ENCODE peak calls at places on chromosome 4, in five cellular contexts. G is T follicular helper cell, K is keratinocyte, A is psoas muscle, R is fibroblast of lung. N is an unnamed sample.

GRCh38 chr4:5708171-5708828 is at the start of gene EVC2:
- DNase-seq in K (no peak), A (peak; percentile 82), G (no peak), R (peak; percentile 67), N (no peak)

GRCh38 chr4:41963105-41963504 is 18.5 kb upstream of the DCAF4L1 start:
- DNase-seq in K (no peak), G (no peak), A (no peak), R (peak; percentile 14), N (no peak)

GRCh38 chr4:74206088-74206826 is 48.3 kb downstream of the MTHFD2L start:
- DNase-seq in K (no peak), R (peak; percentile 97), A (no peak), G (no peak), N (no peak)

GRCh38 chr4:94126669-94127068 is 81.0 kb upstream of the SMARCAD1 start:
- DNase-seq in A (no peak), G (no peak), R (no peak), K (no peak), N (no peak)

GRCh38 chr4:80197601-80198444 is 520 bp downstream of the PRDM8 start:
- DNase-seq in K (no peak), A (no peak), R (peak; percentile 39), G (no peak), N (no peak)

GRCh38 chr4:123505457-123506310 is 109.1 kb downstream of the SPRY1 start:
- DNase-seq in A (peak; percentile 76), G (no peak), R (peak; percentile 79), K (no peak), N (peak; percentile 20)

GRCh38 chr4:147284935-147285334 is 196.0 kb upstream of the EDNRA start:
- DNase-seq in G (no peak), R (no peak), K (peak; percentile 9), A (no peak), N (no peak)

GRCh38 chr4:162497564-162498167 is 333.9 kb upstream of the FSTL5 start:
- DNase-seq in G (no peak), A (no peak), K (no peak), R (peak; percentile 29), N (no peak)

GRCh38 chr4:10184051-10184450 is 67.5 kb upstream of the WDR1 start:
- DNase-seq in K (no peak), G (no peak), A (no peak), R (no peak), N (no peak)

GRCh38 chr4:1460967-1461868 is 55.0 kb upstream of the NKX1-1 start:
- DNase-seq in K (no peak), A (no peak), R (no peak), G (no peak), N (no peak)

GRCh38 chr4:973431-974397 is at the start of gene DGKQ:
- DNase-seq in K (no peak), A (peak; percentile 93), R (peak; percentile 68), G (peak; percentile 84), N (peak; percentile 75)

GRCh38 chr4:76569695-76570094 is 134.7 kb downstream of the SHROOM3 start:
- DNase-seq in G (no peak), K (no peak), R (no peak), A (no peak), N (no peak)

GRCh38 chr4:29453421-29453820 is 1266.7 kb upstream of the PCDH7 start:
- DNase-seq in K (no peak), G (no peak), A (no peak), R (no peak), N (no peak)

GRCh38 chr4:102139132-102139573 is 206.1 kb downstream of the SLC39A8 start:
- DNase-seq in K (no peak), G (no peak), R (peak; percentile 91), A (no peak), N (no peak)

GRCh38 chr4:1362046-1362445 is 15.0 kb downstream of the UVSSA start:
- DNase-seq in G (no peak), K (no peak), R (no peak), A (no peak), N (no peak)

GRCh38 chr4:182083681-182084410 is 159.4 kb upstream of the TENM3 start:
- DNase-seq in K (no peak), A (no peak), G (no peak), R (peak; percentile 14), N (no peak)

GRCh38 chr4:184100297-184100885 is 117.3 kb downstream of the ENPP6 start:
- DNase-seq in R (no peak), G (no peak), A (peak; percentile 76), K (no peak), N (peak; percentile 8)

GRCh38 chr4:185803015-185803414 is 9.0 kb downstream of the SORBS2 start:
- DNase-seq in R (no peak), K (no peak), A (no peak), G (no peak), N (no peak)

GRCh38 chr4:56410247-56410646 is 23.0 kb upstream of the AASDH start:
- DNase-seq in G (no peak), R (peak; percentile 98), K (peak; percentile 77), A (no peak), N (no peak)

GRCh38 chr4:110306363-110306762 is 107.9 kb upstream of the ELOVL6 start:
- DNase-seq in K (no peak), R (peak; percentile 80), G (no peak), A (no peak), N (no peak)

GRCh38 chr4:113960684-113961321 is 18.6 kb downstream of the ARSJ start:
- DNase-seq in G (no peak), R (no peak), K (no peak), A (no peak), N (no peak)

GRCh38 chr4:169410839-169411770 is 140.3 kb upstream of the SH3RF1 start:
- DNase-seq in R (peak; percentile 75), A (no peak), G (no peak), K (no peak), N (peak; percentile 10)

GRCh38 chr4:138964716-138965426 is 50.7 kb upstream of the NOCT start:
- DNase-seq in R (no peak), A (no peak), K (no peak), G (no peak), N (no peak)

GRCh38 chr4:101200561-101200960 is 146.8 kb downstream of the PPP3CA start:
- DNase-seq in A (no peak), G (no peak), R (peak; percentile 95), K (no peak), N (no peak)

GRCh38 chr4:169030575-169030982 is 20.5 kb upstream of the CBR4 start:
- DNase-seq in K (no peak), A (no peak), G (no peak), R (peak; percentile 49), N (no peak)

GRCh38 chr4:11748169-11748872 is 319.6 kb upstream of the HS3ST1 start:
- DNase-seq in A (no peak), G (no peak), K (no peak), R (peak; percentile 89), N (no peak)

GRCh38 chr4:139710073-139710472 is 44.5 kb downstream of the MGST2 start:
- DNase-seq in A (no peak), G (no peak), R (peak; percentile 86), K (no peak), N (no peak)

GRCh38 chr4:52914051-52914605 is 52.0 kb downstream of the RASL11B start:
- DNase-seq in A (no peak), K (no peak), G (no peak), R (peak; percentile 86), N (no peak)

GRCh38 chr4:86451560-86452322 is 91.9 kb upstream of the MAPK10 start:
- DNase-seq in G (no peak), K (no peak), A (no peak), R (peak; percentile 27), N (no peak)

GRCh38 chr4:5812506-5813229 is 80.2 kb downstream of the CRMP1 start:
- DNase-seq in A (no peak), G (no peak), K (peak; percentile 17), R (peak; percentile 52), N (no peak)

GRCh38 chr4:43776371-43776770 is 672.2 kb downstream of the KCTD8 start:
- DNase-seq in K (no peak), R (peak; percentile 9), G (no peak), A (no peak), N (no peak)

GRCh38 chr4:113893546-113893945 is 85.9 kb downstream of the ARSJ start:
- DNase-seq in G (no peak), K (no peak), R (no peak), A (no peak), N (no peak)

GRCh38 chr4:174697164-174697563 is 131.9 kb downstream of the GLRA3 start:
- DNase-seq in G (no peak), R (no peak), A (no peak), K (no peak), N (no peak)

GRCh38 chr4:127162741-127163140 is 470.0 kb upstream of the INTU start:
- DNase-seq in R (peak; percentile 61), A (no peak), G (no peak), K (no peak), N (no peak)

GRCh38 chr4:3306465-3306864 is 13.6 kb downstream of the RGS12 start:
- DNase-seq in R (no peak), A (no peak), K (no peak), G (no peak), N (no peak)

GRCh38 chr4:128461300-128462103 is 173.9 kb upstream of the PGRMC2 start:
- DNase-seq in R (peak; percentile 92), A (no peak), G (no peak), K (no peak), N (no peak)

GRCh38 chr4:111268769-111269414 is 646.0 kb upstream of the PITX2 start:
- DNase-seq in G (no peak), A (no peak), K (no peak), R (peak; percentile 77), N (no peak)

N was measured in T-helper 1 cell.